ENCODE peak calls at places on chromosome 19, in ten cellular contexts. P, G, M, X, B, A, I, T, R and D are unnamed samples.
A peak's percentile ranks its signal among the peaks of the same experiment; 100 is the strongest.

GRCh38 chr19:30784850-30785459 is 412.8 kb downstream of the ZNF536 start:
- DNase-seq in P (no peak), I (no peak), T (no peak), M (peak; percentile 42), X (no peak), B (peak; percentile 9), A (peak; percentile 69), R (no peak), G (peak; percentile 21), D (no peak)

GRCh38 chr19:9827325-9828238 is at the start of gene UBL5:
- DNase-seq in A (peak; percentile 88), G (peak; percentile 87), R (peak; percentile 31), B (peak; percentile 96), M (peak; percentile 85), P (no peak), T (peak; percentile 60), X (peak; percentile 92), I (peak; percentile 86), D (peak; percentile 49)

GRCh38 chr19:38654478-38655079 is 7.1 kb downstream of the ACTN4 start:
- DNase-seq in I (no peak), R (no peak), G (peak; percentile 93), M (no peak), B (no peak), P (no peak), X (no peak), T (no peak), A (peak; percentile 40), D (no peak)

GRCh38 chr19:51093066-51093465 is 10.4 kb upstream of the KLK14 start:
- DNase-seq in X (no peak), M (no peak), A (peak; percentile 38), P (no peak), T (no peak), I (no peak), G (no peak), R (no peak), B (peak; percentile 14), D (no peak)

GRCh38 chr19:40740747-40741146 is 9.5 kb downstream of the ACTMAP start:
- DNase-seq in I (no peak), R (no peak), B (no peak), M (no peak), A (no peak), P (no peak), T (peak; percentile 82), G (peak; percentile 32), X (no peak), D (no peak)

GRCh38 chr19:29516821-29517395 is 8.9 kb upstream of the VSTM2B start:
- DNase-seq in G (no peak), B (no peak), P (no peak), X (no peak), I (no peak), A (no peak), R (no peak), M (no peak), T (no peak), D (no peak)

GRCh38 chr19:34994643-34995471 is 5.3 kb upstream of the GRAMD1A start:
- DNase-seq in A (peak; percentile 84), P (no peak), B (no peak), M (no peak), T (no peak), I (no peak), G (no peak), X (no peak), R (no peak), D (no peak)

GRCh38 chr19:40425450-40426287 is at the start of gene SERTAD1:
- DNase-seq in I (peak; percentile 97), R (peak; percentile 97), T (peak; percentile 98), M (peak; percentile 100), P (peak; percentile 98), A (peak; percentile 100), X (peak; percentile 96), B (peak; percentile 99), G (peak; percentile 99), D (peak; percentile 97)

GRCh38 chr19:47272448-47273312 is 2.0 kb upstream of the INAFM1 start:
- DNase-seq in G (no peak), R (no peak), A (peak; percentile 42), X (no peak), T (no peak), B (no peak), I (no peak), P (no peak), M (no peak), D (peak; percentile 81)

GRCh38 chr19:12295191-12295590 is 508 bp upstream of the ZNF44 start:
- DNase-seq in P (no peak), B (no peak), M (no peak), R (no peak), T (no peak), A (no peak), I (no peak), X (no peak), G (no peak), D (no peak)

GRCh38 chr19:51727349-51727880 is 3.6 kb upstream of the HAS1 start:
- DNase-seq in B (no peak), A (no peak), G (peak; percentile 48), M (no peak), I (no peak), X (no peak), T (no peak), R (peak; percentile 36), P (no peak), D (no peak)

GRCh38 chr19:42023121-42023942 is 29.3 kb upstream of the ATP1A3 start:
- DNase-seq in X (no peak), R (no peak), I (peak; percentile 23), M (peak; percentile 13), G (peak; percentile 38), B (no peak), P (no peak), A (peak; percentile 76), T (no peak), D (no peak)

GRCh38 chr19:1574354-1574753 is 6.2 kb upstream of the MEX3D start:
- DNase-seq in R (no peak), A (no peak), T (no peak), P (no peak), M (no peak), B (no peak), X (no peak), G (no peak), I (no peak), D (no peak)

GRCh38 chr19:18906605-18907519 is 10.9 kb upstream of the CERS1 start:
- DNase-seq in I (no peak), G (no peak), T (no peak), P (no peak), R (no peak), B (no peak), A (no peak), M (no peak), X (no peak), D (no peak)

GRCh38 chr19:41993612-41994483 is at the start of gene ATP1A3:
- DNase-seq in M (peak; percentile 62), X (peak; percentile 75), G (peak; percentile 60), T (no peak), A (peak; percentile 61), R (no peak), I (no peak), P (no peak), B (peak; percentile 79), D (peak; percentile 44)

GRCh38 chr19:49436381-49437017 is 4.8 kb downstream of the SLC17A7 start:
- DNase-seq in A (no peak), I (no peak), M (peak; percentile 66), T (no peak), G (no peak), B (no peak), R (no peak), X (no peak), P (no peak), D (no peak)

GRCh38 chr19:30047355-30047895 is 105.4 kb downstream of the URI1 start:
- DNase-seq in G (no peak), T (no peak), M (no peak), X (no peak), A (no peak), P (no peak), R (no peak), B (no peak), I (no peak), D (no peak)

GRCh38 chr19:36547001-36547732 is 19.1 kb upstream of the ZNF260 start:
- DNase-seq in T (no peak), I (no peak), R (no peak), A (peak; percentile 27), M (no peak), X (no peak), G (peak; percentile 10), B (peak; percentile 22), P (no peak), D (no peak)

GRCh38 chr19:12783226-12783848 is 7.9 kb upstream of the JUNB start:
- DNase-seq in R (no peak), B (peak; percentile 63), X (no peak), G (no peak), I (no peak), A (no peak), P (no peak), M (no peak), T (no peak), D (no peak)

GRCh38 chr19:17376935-17377600 is at the start of gene PLVAP:
- DNase-seq in T (no peak), M (no peak), B (no peak), G (no peak), I (no peak), A (no peak), R (no peak), X (no peak), P (no peak), D (no peak)

GRCh38 chr19:14718522-14719113 is 28.8 kb downstream of the ZNF333 start:
- DNase-seq in B (no peak), I (no peak), P (no peak), A (no peak), R (no peak), X (no peak), T (no peak), M (no peak), G (peak; percentile 10), D (no peak)

GRCh38 chr19:33621811-33622504 is at the start of gene CHST8:
- DNase-seq in A (no peak), T (peak; percentile 5), M (no peak), I (no peak), B (peak; percentile 78), G (peak; percentile 54), P (no peak), R (no peak), X (no peak), D (no peak)

GRCh38 chr19:5172859-5173577 is 167.6 kb downstream of the PTPRS start:
- DNase-seq in R (peak; percentile 87), G (peak; percentile 100), A (no peak), X (no peak), P (peak; percentile 72), I (no peak), T (peak; percentile 98), B (no peak), M (no peak), D (peak; percentile 50)

GRCh38 chr19:38831142-38831605 is 420 bp downstream of the ECH1 start:
- DNase-seq in X (no peak), G (peak; percentile 99), R (peak; percentile 74), T (peak; percentile 83), B (peak; percentile 76), A (peak; percentile 96), M (no peak), P (peak; percentile 82), I (no peak), D (no peak)

GRCh38 chr19:42281175-42282035 is 12.4 kb downstream of the CIC start:
- DNase-seq in R (no peak), P (no peak), G (peak; percentile 58), B (peak; percentile 93), M (peak; percentile 31), X (no peak), A (peak; percentile 41), T (no peak), I (no peak), D (peak; percentile 66)